ENCODE peak calls at places on chromosomes 16 and 17, in four cellular contexts. Q is ascending aorta, B is prostate gland, I is fibroblast of lung. S is an unnamed sample.
A peak's percentile ranks its signal among the peaks of the same experiment; 100 is the strongest.

GRCh38 chr17:68592004-68592403 is 9.2 kb downstream of the FAM20A start:
- DNase-seq in Q (no peak), B (no peak), I (no peak), S (no peak)

GRCh38 chr17:19720631-19721426 is 4.4 kb upstream of the SLC47A2 start:
- DNase-seq in Q (no peak), B (no peak), I (no peak), S (no peak)

GRCh38 chr16:88354229-88355092 is 28.3 kb upstream of the ZNF469 start:
- DNase-seq in Q (no peak), B (no peak), I (no peak), S (peak; percentile 35)

GRCh38 chr16:74556375-74556922 is 50.5 kb downstream of the GLG1 start:
- DNase-seq in Q (no peak), B (no peak), I (no peak), S (no peak)

GRCh38 chr17:59345476-59345875 is 14.0 kb downstream of the YPEL2 start:
- DNase-seq in Q (no peak), B (no peak), I (no peak), S (no peak)

GRCh38 chr16:72256398-72257048 is 84.6 kb upstream of the PMFBP1 start:
- DNase-seq in Q (no peak), B (no peak), I (peak; percentile 66), S (no peak)

GRCh38 chr17:55740515-55741352 is 10.1 kb upstream of the PCTP start:
- DNase-seq in Q (no peak), B (no peak), I (no peak), S (no peak)

GRCh38 chr17:14153374-14153773 is 83.3 kb downstream of the CDRT15 start:
- DNase-seq in Q (no peak), B (no peak), I (no peak), S (no peak)

GRCh38 chr17:41793749-41794602 is 7.5 kb upstream of the JUP start:
- DNase-seq in Q (no peak), B (no peak), I (peak; percentile 68), S (no peak)

GRCh38 chr16:17589898-17590297 is 119.1 kb upstream of the XYLT1 start:
- DNase-seq in Q (no peak), B (no peak), I (no peak), S (no peak)

GRCh38 chr16:57694191-57694555 is 433 bp upstream of the DRC7 start:
- DNase-seq in Q (no peak), B (no peak), I (no peak), S (no peak)

GRCh38 chr16:57693539-57693938 is 1.1 kb upstream of the DRC7 start:
- DNase-seq in Q (no peak), B (no peak), I (no peak), S (no peak)

GRCh38 chr16:57695378-57696054 is 910 bp downstream of the DRC7 start:
- DNase-seq in Q (no peak), B (no peak), I (no peak), S (no peak)

GRCh38 chr16:57696240-57696639 is 1.6 kb downstream of the DRC7 start:
- DNase-seq in Q (no peak), B (no peak), I (no peak), S (no peak)

DNA sequence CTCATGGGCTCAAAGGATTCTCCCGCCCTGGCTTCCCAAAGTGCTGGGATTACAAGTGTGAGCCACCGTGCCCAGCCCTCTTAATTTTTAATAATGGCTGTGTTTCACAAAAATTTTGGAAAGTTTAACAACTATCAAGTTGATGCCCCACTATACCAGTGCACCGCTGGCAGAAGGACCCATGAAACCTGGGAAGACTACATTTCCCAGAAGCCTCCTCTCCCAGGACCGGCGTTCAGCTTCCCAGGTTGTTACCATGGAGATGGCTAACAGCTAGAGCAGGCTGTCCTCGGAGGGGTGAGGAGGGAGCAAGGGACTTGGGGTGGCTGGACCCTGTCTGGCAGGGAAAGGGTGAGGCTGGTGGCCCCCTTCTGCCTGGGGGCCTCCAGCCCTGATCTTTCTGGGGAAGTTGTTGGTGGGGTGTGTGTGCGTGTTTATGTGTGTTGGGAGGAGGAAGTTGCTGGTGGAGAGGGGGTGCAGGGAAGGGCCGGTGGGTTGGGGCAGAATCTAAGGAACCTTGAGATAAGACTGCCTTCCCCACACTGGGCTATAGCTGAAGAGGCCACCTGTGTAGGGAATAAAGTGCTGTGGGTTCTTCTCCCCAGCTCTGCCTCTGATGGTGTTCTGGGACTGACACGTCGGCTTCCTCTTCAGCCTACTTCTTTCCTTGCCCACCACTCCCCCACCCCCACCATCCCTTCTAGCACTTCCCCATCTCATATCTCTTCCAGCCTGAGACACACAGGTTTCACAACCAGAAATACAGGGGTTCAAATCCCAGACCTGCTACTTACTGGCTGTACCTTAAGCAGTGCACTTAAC is at the start of gene DRC7:
- DNase-seq in Q (no peak), B (no peak), I (peak; percentile 41), S (no peak)
- H3K4me3 ChIP-seq in Q (no peak within 1 kb of the TSS), B (no peak within 1 kb of the TSS), I (peak within 1 kb of the TSS; percentile 33), S (peak within 1 kb of the TSS; percentile 24)

DNA sequence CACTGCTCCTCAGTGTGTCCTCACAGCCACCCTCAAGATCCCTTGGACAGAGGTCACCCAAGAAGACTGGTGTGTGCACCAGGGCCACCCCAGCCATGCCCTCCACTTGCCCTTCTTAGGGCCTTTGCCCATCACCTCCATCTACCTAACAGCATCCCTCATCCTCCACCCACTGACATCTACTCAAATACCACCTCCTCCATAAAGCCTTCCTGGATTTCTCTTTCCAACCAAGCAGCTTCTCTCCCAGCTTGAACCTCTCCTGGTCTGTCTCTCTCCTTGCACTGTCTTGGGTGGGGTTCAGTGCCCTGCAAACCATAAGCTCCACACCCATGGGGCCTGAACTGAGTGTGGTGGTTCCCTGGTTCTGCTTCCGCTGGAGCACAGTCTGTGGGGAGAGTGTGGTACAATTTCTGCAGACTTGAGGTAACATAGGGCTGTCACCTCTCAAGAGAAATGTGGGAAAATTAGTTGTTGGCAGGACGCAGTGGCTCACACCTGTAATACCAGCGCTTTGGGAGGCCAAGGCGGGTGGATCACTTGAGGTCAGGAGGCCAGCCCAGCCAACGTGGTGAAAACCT is 14.4 kb downstream of the KATNB1 start:
- DNase-seq in Q (no peak), B (no peak), I (no peak), S (peak; percentile 9)
- H3K9me3 ChIP-seq in Q (no peaks in the 10 kb centered on the region), B (no peaks in the 10 kb centered on the region), I (no peaks in the 10 kb centered on the region), S (no peaks in the 10 kb centered on the region)

DNA sequence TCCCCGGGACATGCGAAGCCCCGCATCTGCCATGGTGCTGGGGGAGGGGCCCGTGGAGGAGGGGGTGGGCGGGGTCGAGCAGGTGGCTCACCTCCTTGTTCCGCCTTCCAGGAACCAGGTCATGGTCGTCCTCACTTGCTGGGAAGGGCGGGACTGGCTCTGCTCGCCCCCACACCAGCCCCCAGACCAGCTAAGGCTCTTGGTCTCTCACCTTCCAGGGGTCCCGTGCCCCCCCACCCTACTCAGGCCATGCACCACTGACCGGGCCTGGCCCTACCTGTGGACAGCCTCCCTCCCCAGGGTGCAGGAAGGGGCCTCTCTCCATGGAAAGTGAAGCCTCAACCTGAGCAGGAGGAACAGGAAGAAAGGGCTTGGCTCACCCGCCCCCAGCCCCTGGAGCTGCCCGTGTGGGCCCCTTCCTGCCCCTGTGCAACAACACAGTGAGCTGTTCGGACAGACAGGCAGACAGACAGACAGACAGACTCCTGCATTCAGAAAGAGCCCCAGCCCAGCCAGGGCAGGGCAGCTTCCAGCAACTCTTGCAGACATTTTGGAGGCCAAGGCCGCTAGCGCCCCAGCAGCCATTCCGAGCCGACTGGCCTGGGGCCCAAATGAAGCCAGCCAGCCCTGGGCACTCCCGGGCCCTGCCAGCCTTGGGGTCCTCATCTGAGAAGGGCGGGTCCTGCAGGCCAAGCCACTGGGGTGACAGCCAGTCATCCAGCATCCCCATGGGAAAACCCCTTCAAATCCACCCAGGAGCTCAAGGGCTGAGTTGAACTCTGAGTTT is 8.1 kb upstream of the KREMEN2 start:
- DNase-seq in Q (no peak), B (no peak), I (no peak), S (no peak)
- H3K4me1 ChIP-seq in Q (no peaks in the 10 kb centered on the region), B (no peaks in the 10 kb centered on the region), I (no peaks in the 10 kb centered on the region), S (no peaks in the 10 kb centered on the region)

GRCh38 chr17:18039535-18040286 is 503 bp downstream of the GID4 start:
- DNase-seq in Q (no peak), B (no peak), I (no peak), S (peak; percentile 67)

GRCh38 chr17:18035704-18036103 is 3.3 kb downstream of the ATPAF2 start:
- DNase-seq in Q (no peak), B (no peak), I (no peak), S (no peak)

GRCh38 chr17:18038149-18038850 is 668 bp downstream of the ATPAF2 start:
- DNase-seq in Q (no peak), B (no peak), I (no peak), S (no peak)

GRCh38 chr17:18038861-18039534 is at the start of the genes ATPAF2 and GID4:
- DNase-seq in Q (peak; percentile 98), B (peak; percentile 99), I (peak; percentile 99), S (peak; percentile 100)

GRCh38 chr17:18037482-18037881 is 1.5 kb downstream of the ATPAF2 start:
- DNase-seq in Q (no peak), B (no peak), I (no peak), S (no peak)
- H3K4me3 ChIP-seq in Q (no peak overlapping the region), B (no peak overlapping the region), I (no peak overlapping the region), S (no peak overlapping the region)

DNA sequence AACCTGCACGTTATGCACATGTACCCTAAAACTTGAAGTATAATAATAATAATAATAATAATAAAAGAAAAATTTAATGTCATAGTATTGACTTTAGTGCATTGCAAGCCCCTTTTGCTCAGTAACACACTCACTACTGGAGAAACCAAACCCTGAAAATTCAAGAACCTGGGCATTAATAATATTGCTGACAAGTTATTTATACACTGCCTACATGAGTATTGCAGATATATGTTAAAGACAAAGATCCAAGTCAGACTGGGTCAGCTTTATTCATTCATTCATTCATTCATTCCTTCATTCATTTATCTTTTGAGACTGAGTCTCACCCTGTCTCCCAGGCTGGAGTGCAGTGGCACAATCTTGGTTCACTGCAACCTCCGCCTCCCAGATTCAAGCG is 1711.2 kb downstream of the TP53TG3F start:
- DNase-seq in Q (no peak), B (no peak), I (no peak), S (no peak)
- H3K9me3 ChIP-seq in Q (peaks cover 5% of the 10 kb centered on the region), B (no peaks in the 10 kb centered on the region), I (no peaks in the 10 kb centered on the region), S (no peaks in the 10 kb centered on the region)

GRCh38 chr17:57939797-57940196 is 15.4 kb downstream of the CUEDC1 start:
- DNase-seq in Q (no peak), B (no peak), I (no peak), S (peak; percentile 77)

GRCh38 chr17:57937492-57937891 is 17.7 kb downstream of the CUEDC1 start:
- DNase-seq in Q (no peak), B (no peak), I (no peak), S (no peak)

GRCh38 chr17:57940217-57940616 is 15.0 kb downstream of the CUEDC1 start:
- DNase-seq in Q (no peak), B (no peak), I (no peak), S (no peak)

GRCh38 chr17:57935833-57936807 is 19.1 kb downstream of the CUEDC1 start:
- DNase-seq in Q (no peak), B (no peak), I (peak; percentile 61), S (no peak)

DNA sequence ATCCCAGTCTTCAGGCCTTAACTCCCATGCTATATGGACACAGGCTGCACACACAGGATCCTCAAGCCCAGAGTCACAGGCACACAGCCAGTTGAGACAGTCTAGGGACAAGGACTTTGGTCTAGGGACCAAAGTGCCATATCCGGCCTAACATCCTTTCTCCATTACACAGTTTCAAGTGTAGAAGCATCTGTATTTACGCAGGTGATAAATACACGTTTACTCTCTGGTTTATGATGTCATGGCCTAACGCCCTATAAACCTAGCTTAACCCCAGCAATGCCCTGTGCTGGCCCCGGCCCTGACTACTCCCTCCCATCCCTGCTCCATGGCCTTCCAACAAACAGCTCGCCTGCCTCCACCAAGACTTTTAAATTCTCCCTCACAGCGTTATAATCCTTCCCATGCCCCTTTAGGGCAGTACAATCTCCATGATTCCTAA is 17.1 kb downstream of the CUEDC1 start:
- DNase-seq in Q (no peak), B (no peak), I (no peak), S (no peak)
- H3K4me1 ChIP-seq in Q (peaks cover 11% of the 10 kb centered on the region), B (peaks cover 37% of the 10 kb centered on the region), I (peaks cover 33% of the 10 kb centered on the region), S (peaks cover 76% of the 10 kb centered on the region)

GRCh38 chr16:85234310-85235235 is 122.3 kb upstream of the CIBAR2 start:
- DNase-seq in Q (no peak), B (no peak), I (peak; percentile 90), S (peak; percentile 56)
- H3K4me3 ChIP-seq in Q (peak overlapping the region; percentile 48), B (no peak overlapping the region), I (peak overlapping the region; percentile 17), S (peak overlapping the region; percentile 37)